ENCODE peak calls at places on chromosomes 3 and 15, in nine cellular contexts. S is stimulated activated CD4-positive, alpha-beta T cell treated with anti-CD3 and anti-CD28 coated beads, Interleukin-1b, Interleukin-23, amount 100 ng/mL, for 24 hours; Y is iris pigment epithelial cell; E is left cardiac atrium; M is cardiac fibroblast; P is GM04504; G is AG04450; C is stimulated activated CD8-positive, alpha-beta memory T cell treated with anti-CD3 and anti-CD28 coated beads, Interleukin-15, amount 100 ng/mL, for 1 hour; R is RWPE1. W is an unnamed sample.

GRCh38 chr3:195543642-195544536 is 764 bp upstream of the PPP1R2 start:
- DNase-seq in S (no peak), Y (no peak), E (peak), M (peak), P (no peak), G (no peak), C (no peak), R (no peak), W (no peak)

GRCh38 chr15:101057841-101058407 is 138.8 kb downstream of the LRRK1 start:
- DNase-seq in S (no peak), Y (no peak), E (no peak), M (no peak), P (no peak), G (no peak), C (no peak), R (no peak), W (no peak)

GRCh38 chr3:13601692-13602080 is 52.8 kb downstream of the FBLN2 start:
- DNase-seq in S (no peak), Y (no peak), E (no peak), M (no peak), P (no peak), G (no peak), C (no peak), R (no peak), W (no peak)

GRCh38 chr3:149224736-149225594 is 3.3 kb upstream of the CP start:
- DNase-seq in S (no peak), Y (peak), E (no peak), M (peak), P (peak), G (peak), C (no peak), R (peak), W (peak)

GRCh38 chr3:136270179-136270578 is 20.0 kb downstream of the PCCB start:
- DNase-seq in S (no peak), Y (no peak), E (no peak), M (no peak), P (no peak), G (no peak), C (no peak), R (no peak), W (no peak)

GRCh38 chr3:57998366-57999283 is 9.6 kb upstream of the FLNB start:
- DNase-seq in S (no peak), Y (peak), E (no peak), M (peak), P (no peak), G (no peak), C (no peak), R (no peak), W (no peak)

GRCh38 chr3:58434990-58435389 is 1.4 kb upstream of the PDHB start:
- DNase-seq in S (no peak), Y (peak), E (no peak), M (peak), P (no peak), G (peak), C (no peak), R (peak), W (peak)

GRCh38 chr3:187696036-187696435 is 6.3 kb downstream of the RTP2 start:
- DNase-seq in S (no peak), Y (no peak), E (no peak), M (no peak), P (no peak), G (no peak), C (no peak), R (no peak), W (no peak)

GRCh38 chr15:90882781-90883525 is 1.4 kb upstream of the FES start:
- DNase-seq in S (no peak), Y (no peak), E (no peak), M (no peak), P (no peak), G (no peak), C (no peak), R (no peak), W (no peak)

GRCh38 chr15:90306560-90306959 is 41.1 kb downstream of the NGRN start:
- DNase-seq in S (no peak), Y (no peak), E (no peak), M (no peak), P (no peak), G (no peak), C (no peak), R (no peak), W (no peak)

GRCh38 chr3:31532587-31533168 is at the start of gene STT3B:
- DNase-seq in S (peak), Y (peak), E (peak), M (peak), P (peak), G (peak), C (peak), R (peak), W (peak)

GRCh38 chr15:91478717-91479191 is 374.8 kb upstream of the SLCO3A1 start:
- DNase-seq in S (no peak), Y (no peak), E (no peak), M (no peak), P (no peak), G (no peak), C (no peak), R (no peak), W (no peak)

GRCh38 chr3:157282261-157283191 is 122.6 kb upstream of the CCNL1 start:
- DNase-seq in S (no peak), Y (peak), E (peak), M (peak), P (peak), G (peak), C (no peak), R (peak), W (peak)

GRCh38 chr3:99895106-99895705 is 77.5 kb downstream of the CMSS1 start:
- DNase-seq in S (no peak), Y (peak), E (no peak), M (no peak), P (no peak), G (no peak), C (no peak), R (no peak), W (no peak)

GRCh38 chr3:5052247-5052646 is 69.8 kb upstream of the ARL8B start:
- DNase-seq in S (no peak), Y (no peak), E (no peak), M (no peak), P (no peak), G (no peak), C (no peak), R (no peak), W (no peak)

GRCh38 chr3:183301937-183302580 is 49.0 kb downstream of the B3GNT5 start:
- DNase-seq in S (no peak), Y (no peak), E (no peak), M (peak), P (no peak), G (no peak), C (no peak), R (no peak), W (peak)

GRCh38 chr3:192481638-192482037 is 245.7 kb downstream of the FGF12 start:
- DNase-seq in S (no peak), Y (peak), E (no peak), M (peak), P (no peak), G (no peak), C (no peak), R (peak), W (no peak)

GRCh38 chr3:53970656-53971055 is 79.0 kb upstream of the SELENOK start:
- DNase-seq in S (no peak), Y (no peak), E (no peak), M (no peak), P (no peak), G (no peak), C (no peak), R (no peak), W (no peak)

GRCh38 chr15:80906159-80906775 is 83.4 kb downstream of the MESD start:
- DNase-seq in S (no peak), Y (peak), E (no peak), M (no peak), P (no peak), G (no peak), C (no peak), R (peak), W (peak)

GRCh38 chr15:84810073-84810840 is 6.9 kb upstream of the ALPK3 start:
- DNase-seq in S (no peak), Y (no peak), E (no peak), M (no peak), P (peak), G (no peak), C (no peak), R (no peak), W (peak)

GRCh38 chr15:92492556-92492955 is 98.9 kb downstream of the ST8SIA2 start:
- DNase-seq in S (no peak), Y (no peak), E (no peak), M (no peak), P (no peak), G (no peak), C (no peak), R (no peak), W (no peak)

GRCh38 chr3:171068658-171069057 is 42.1 kb upstream of the SLC2A2 start:
- DNase-seq in S (no peak), Y (peak), E (no peak), M (no peak), P (no peak), G (no peak), C (no peak), R (no peak), W (no peak)

GRCh38 chr15:68340711-68341671 is 63.4 kb downstream of the FEM1B start:
- DNase-seq in S (no peak), Y (peak), E (no peak), M (peak), P (no peak), G (no peak), C (no peak), R (no peak), W (no peak)

GRCh38 chr3:138260636-138261035 is 69.0 kb downstream of the NME9 start:
- DNase-seq in S (no peak), Y (peak), E (no peak), M (no peak), P (no peak), G (no peak), C (no peak), R (no peak), W (no peak)

GRCh38 chr3:49199900-49200281 is 28.5 kb downstream of the KLHDC8B start:
- DNase-seq in S (no peak), Y (peak), E (no peak), M (peak), P (no peak), G (no peak), C (no peak), R (no peak), W (no peak)

GRCh38 chr3:151581046-151581445 is 120.2 kb upstream of the IGSF10 start:
- DNase-seq in S (no peak), Y (peak), E (no peak), M (no peak), P (no peak), G (no peak), C (no peak), R (no peak), W (no peak)

GRCh38 chr3:15755780-15756179 is 42.0 kb downstream of the ANKRD28 start:
- DNase-seq in S (no peak), Y (no peak), E (no peak), M (no peak), P (no peak), G (no peak), C (no peak), R (no peak), W (no peak)

GRCh38 chr3:143974877-143975238 is 3.2 kb downstream of the DIPK2A start:
- DNase-seq in S (no peak), Y (peak), E (no peak), M (peak), P (no peak), G (no peak), C (no peak), R (peak), W (no peak)

GRCh38 chr15:41690636-41691035 is 30.4 kb downstream of the MGA start:
- DNase-seq in S (no peak), Y (no peak), E (no peak), M (peak), P (no peak), G (no peak), C (no peak), R (no peak), W (no peak)

GRCh38 chr3:141049681-141050080 is 1.5 kb upstream of the SPSB4 start:
- DNase-seq in S (no peak), Y (no peak), E (no peak), M (no peak), P (no peak), G (no peak), C (no peak), R (no peak), W (no peak)

GRCh38 chr15:20348900-20349773 is 192.5 kb downstream of the GOLGA6L6 start:
- DNase-seq in S (no peak), Y (no peak), E (peak), M (no peak), P (no peak), G (no peak), C (no peak), R (no peak), W (no peak)

GRCh38 chr3:141992512-141992911 is 116.1 kb downstream of the ATP1B3 start:
- DNase-seq in S (no peak), Y (no peak), E (no peak), M (no peak), P (no peak), G (no peak), C (no peak), R (no peak), W (no peak)

GRCh38 chr3:119342176-119342575 is 48.0 kb downstream of the ARHGAP31 start:
- DNase-seq in S (no peak), Y (no peak), E (no peak), M (no peak), P (no peak), G (no peak), C (no peak), R (no peak), W (no peak)

GRCh38 chr3:191768421-191768820 is 307.5 kb downstream of the PYDC2 start:
- DNase-seq in S (no peak), Y (no peak), E (no peak), M (no peak), P (no peak), G (no peak), C (no peak), R (no peak), W (no peak)

GRCh38 chr3:133540896-133541674 is 32.4 kb upstream of the CDV3 start:
- DNase-seq in S (no peak), Y (peak), E (no peak), M (peak), P (peak), G (no peak), C (no peak), R (no peak), W (peak)

GRCh38 chr3:111151438-111151837 is 79.8 kb downstream of the NECTIN3 start:
- DNase-seq in S (no peak), Y (peak), E (no peak), M (peak), P (peak), G (no peak), C (no peak), R (peak), W (peak)

GRCh38 chr15:78396976-78397375 is 41.0 kb upstream of the IREB2 start:
- DNase-seq in S (no peak), Y (peak), E (peak), M (peak), P (no peak), G (no peak), C (no peak), R (no peak), W (no peak)